ENCODE peak calls at places on chromosomes 11 and 22, in seven cellular contexts. One of them, this sample, is unnamed.

GRCh38 chr11:78318733-78319132 is 98.9 kb downstream of the GAB2 start:
- DNase-seq in left lung: no peak
- DNase-seq in left ventricle myocardium inferior: no peak
- DNase-seq in colonic mucosa: no peak
- DNase-seq in SK-N-SH: peak; percentile 60
- DNase-seq in fibroblast of lung: no peak
- DNase-seq in Jurkat, Clone E6-1: no peak
- DNase-seq in this sample: no peak

GRCh38 chr11:70942593-70942992 is 309.8 kb downstream of the SHANK2 start:
- DNase-seq in left lung: no peak
- DNase-seq in left ventricle myocardium inferior: no peak
- DNase-seq in colonic mucosa: no peak
- DNase-seq in SK-N-SH: no peak
- DNase-seq in fibroblast of lung: peak; percentile 2
- DNase-seq in Jurkat, Clone E6-1: peak; percentile 6
- DNase-seq in this sample: no peak

GRCh38 chr22:48404004-48404403 is 1423.7 kb downstream of the BRD1 start:
- DNase-seq in left lung: no peak
- DNase-seq in left ventricle myocardium inferior: no peak
- DNase-seq in colonic mucosa: no peak
- DNase-seq in SK-N-SH: no peak
- DNase-seq in fibroblast of lung: no peak
- DNase-seq in Jurkat, Clone E6-1: no peak
- DNase-seq in this sample: no peak

GRCh38 chr11:87369888-87370287 is 332.2 kb downstream of the TMEM135 start:
- DNase-seq in left lung: no peak
- DNase-seq in left ventricle myocardium inferior: no peak
- DNase-seq in colonic mucosa: no peak
- DNase-seq in SK-N-SH: no peak
- DNase-seq in fibroblast of lung: no peak
- DNase-seq in Jurkat, Clone E6-1: no peak
- DNase-seq in this sample: no peak

GRCh38 chr22:29702931-29703594 is 16.7 kb upstream of the CABP7 start:
- DNase-seq in left lung: peak; percentile 85
- DNase-seq in left ventricle myocardium inferior: peak; percentile 33
- DNase-seq in colonic mucosa: no peak
- DNase-seq in SK-N-SH: peak; percentile 20
- DNase-seq in fibroblast of lung: no peak
- DNase-seq in Jurkat, Clone E6-1: no peak
- DNase-seq in this sample: no peak

GRCh38 chr22:39690901-39691620 is 120.5 kb downstream of the CACNA1I start:
- DNase-seq in left lung: peak; percentile 65
- DNase-seq in left ventricle myocardium inferior: no peak
- DNase-seq in colonic mucosa: no peak
- DNase-seq in SK-N-SH: peak; percentile 83
- DNase-seq in fibroblast of lung: no peak
- DNase-seq in Jurkat, Clone E6-1: no peak
- DNase-seq in this sample: no peak

GRCh38 chr11:97325693-97326092 is 935.9 kb downstream of the JRKL start:
- DNase-seq in left lung: no peak
- DNase-seq in left ventricle myocardium inferior: no peak
- DNase-seq in colonic mucosa: no peak
- DNase-seq in SK-N-SH: no peak
- DNase-seq in fibroblast of lung: no peak
- DNase-seq in Jurkat, Clone E6-1: no peak
- DNase-seq in this sample: no peak

GRCh38 chr22:49971232-49972162 is 10.9 kb downstream of the PIM3 start:
- DNase-seq in left lung: peak; percentile 98
- DNase-seq in left ventricle myocardium inferior: peak; percentile 87
- DNase-seq in colonic mucosa: peak; percentile 87
- DNase-seq in SK-N-SH: peak; percentile 71
- DNase-seq in fibroblast of lung: peak; percentile 72
- DNase-seq in Jurkat, Clone E6-1: no peak
- DNase-seq in this sample: no peak

GRCh38 chr11:25214535-25215176 is 717.8 kb downstream of the LUZP2 start:
- DNase-seq in left lung: no peak
- DNase-seq in left ventricle myocardium inferior: no peak
- DNase-seq in colonic mucosa: no peak
- DNase-seq in SK-N-SH: no peak
- DNase-seq in fibroblast of lung: no peak
- DNase-seq in Jurkat, Clone E6-1: no peak
- DNase-seq in this sample: no peak

GRCh38 chr22:42443240-42444059 is 11.2 kb upstream of the NFAM1 start:
- DNase-seq in left lung: no peak
- DNase-seq in left ventricle myocardium inferior: no peak
- DNase-seq in colonic mucosa: no peak
- DNase-seq in SK-N-SH: no peak
- DNase-seq in fibroblast of lung: no peak
- DNase-seq in Jurkat, Clone E6-1: peak; percentile 21
- DNase-seq in this sample: no peak

GRCh38 chr11:39374963-39375698 is 2084.3 kb downstream of the LRRC4C start:
- DNase-seq in left lung: no peak
- DNase-seq in left ventricle myocardium inferior: no peak
- DNase-seq in colonic mucosa: no peak
- DNase-seq in SK-N-SH: peak; percentile 20
- DNase-seq in fibroblast of lung: peak; percentile 27
- DNase-seq in Jurkat, Clone E6-1: peak; percentile 54
- DNase-seq in this sample: no peak

GRCh38 chr22:37501610-37502341 is 15.6 kb upstream of the MFNG start:
- DNase-seq in left lung: no peak
- DNase-seq in left ventricle myocardium inferior: peak; percentile 67
- DNase-seq in colonic mucosa: peak; percentile 95
- DNase-seq in SK-N-SH: no peak
- DNase-seq in fibroblast of lung: peak; percentile 92
- DNase-seq in Jurkat, Clone E6-1: no peak
- DNase-seq in this sample: peak; percentile 51

GRCh38 chr11:128512478-128513127 is 74.8 kb downstream of the ETS1 start:
- DNase-seq in left lung: no peak
- DNase-seq in left ventricle myocardium inferior: no peak
- DNase-seq in colonic mucosa: no peak
- DNase-seq in SK-N-SH: no peak
- DNase-seq in fibroblast of lung: no peak
- DNase-seq in Jurkat, Clone E6-1: no peak
- DNase-seq in this sample: no peak
- H3K4me3 ChIP-seq in left lung: no peak overlapping the region
- H3K4me3 ChIP-seq in left ventricle myocardium inferior: peak overlapping the region; percentile 31
- H3K4me3 ChIP-seq in colonic mucosa: no peak overlapping the region
- H3K4me3 ChIP-seq in SK-N-SH: no peak overlapping the region
- H3K4me3 ChIP-seq in fibroblast of lung: no peak overlapping the region
- H3K4me3 ChIP-seq in Jurkat, Clone E6-1: peak overlapping the region; percentile 30
- H3K4me3 ChIP-seq in this sample: no peak overlapping the region

GRCh38 chr22:20439556-20439927 is 1.9 kb upstream of the SCARF2 start:
- DNase-seq in left lung: no peak
- DNase-seq in left ventricle myocardium inferior: no peak
- DNase-seq in colonic mucosa: no peak
- DNase-seq in SK-N-SH: no peak
- DNase-seq in fibroblast of lung: no peak
- DNase-seq in Jurkat, Clone E6-1: no peak
- DNase-seq in this sample: no peak

GRCh38 chr22:20438066-20438677 is 547 bp upstream of the SCARF2 start:
- DNase-seq in left lung: no peak
- DNase-seq in left ventricle myocardium inferior: no peak
- DNase-seq in colonic mucosa: no peak
- DNase-seq in SK-N-SH: no peak
- DNase-seq in fibroblast of lung: peak; percentile 46
- DNase-seq in Jurkat, Clone E6-1: no peak
- DNase-seq in this sample: no peak

GRCh38 chr22:20439928-20440575 is 2.4 kb upstream of the SCARF2 start:
- DNase-seq in left lung: peak; percentile 45
- DNase-seq in left ventricle myocardium inferior: no peak
- DNase-seq in colonic mucosa: no peak
- DNase-seq in SK-N-SH: no peak
- DNase-seq in fibroblast of lung: no peak
- DNase-seq in Jurkat, Clone E6-1: no peak
- DNase-seq in this sample: no peak

GRCh38 chr22:20437253-20438065 is at the start of gene SCARF2:
- DNase-seq in left lung: no peak
- DNase-seq in left ventricle myocardium inferior: peak; percentile 71
- DNase-seq in colonic mucosa: no peak
- DNase-seq in SK-N-SH: peak; percentile 98
- DNase-seq in fibroblast of lung: peak; percentile 57
- DNase-seq in Jurkat, Clone E6-1: no peak
- DNase-seq in this sample: no peak

DNA sequence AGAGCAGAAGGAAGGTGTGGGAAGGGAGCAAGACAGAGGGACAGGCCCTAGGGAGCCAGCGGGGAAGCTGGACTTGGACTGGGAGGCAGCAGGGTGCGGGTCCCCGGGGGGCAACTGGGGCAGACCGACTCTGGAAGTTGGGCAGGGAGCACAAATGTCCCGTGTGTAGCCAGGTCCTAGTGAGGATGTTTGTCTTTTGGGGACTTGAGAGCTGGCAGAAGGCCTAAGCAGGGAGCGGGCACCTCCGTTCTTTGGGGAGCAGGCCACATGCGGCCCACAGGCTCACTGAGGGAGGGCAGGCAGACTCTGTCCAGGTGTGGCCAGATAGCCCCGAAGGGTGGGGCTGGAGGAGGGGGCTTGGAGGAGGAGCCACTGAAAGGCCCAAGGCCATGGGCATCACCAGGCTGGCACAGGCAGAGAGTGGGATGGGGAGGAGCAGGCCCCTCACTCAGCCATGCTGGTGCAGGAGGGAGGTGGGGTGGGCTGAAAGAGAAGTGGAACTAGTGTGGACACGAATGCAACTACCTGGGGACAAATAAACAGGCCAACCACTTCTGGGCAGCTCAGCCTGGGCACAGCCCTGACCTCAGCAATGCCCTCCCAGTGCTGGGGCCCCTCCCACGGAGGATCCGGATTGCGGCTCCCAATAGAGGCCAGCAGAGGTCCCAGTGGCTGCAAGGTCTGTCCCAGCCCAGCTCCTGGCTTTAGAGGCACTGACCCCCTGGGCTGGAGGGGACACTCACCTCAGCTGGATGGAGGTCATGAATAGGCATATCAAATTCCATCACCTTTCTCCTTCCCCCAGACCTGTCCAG is 1.3 kb upstream of the SCARF2 start:
- DNase-seq in left lung: peak; percentile 50
- DNase-seq in left ventricle myocardium inferior: no peak
- DNase-seq in colonic mucosa: no peak
- DNase-seq in SK-N-SH: peak; percentile 76
- DNase-seq in fibroblast of lung: no peak
- DNase-seq in Jurkat, Clone E6-1: no peak
- DNase-seq in this sample: no peak
- H3K4me3 ChIP-seq in left lung: peak overlapping the region; percentile 36
- H3K4me3 ChIP-seq in left ventricle myocardium inferior: peak overlapping the region; percentile 81
- H3K4me3 ChIP-seq in colonic mucosa: no peak overlapping the region
- H3K4me3 ChIP-seq in SK-N-SH: peak overlapping the region; percentile 94
- H3K4me3 ChIP-seq in fibroblast of lung: peak overlapping the region; percentile 52
- H3K4me3 ChIP-seq in Jurkat, Clone E6-1: no peak overlapping the region
- H3K4me3 ChIP-seq in this sample: peak overlapping the region; percentile 91

DNA sequence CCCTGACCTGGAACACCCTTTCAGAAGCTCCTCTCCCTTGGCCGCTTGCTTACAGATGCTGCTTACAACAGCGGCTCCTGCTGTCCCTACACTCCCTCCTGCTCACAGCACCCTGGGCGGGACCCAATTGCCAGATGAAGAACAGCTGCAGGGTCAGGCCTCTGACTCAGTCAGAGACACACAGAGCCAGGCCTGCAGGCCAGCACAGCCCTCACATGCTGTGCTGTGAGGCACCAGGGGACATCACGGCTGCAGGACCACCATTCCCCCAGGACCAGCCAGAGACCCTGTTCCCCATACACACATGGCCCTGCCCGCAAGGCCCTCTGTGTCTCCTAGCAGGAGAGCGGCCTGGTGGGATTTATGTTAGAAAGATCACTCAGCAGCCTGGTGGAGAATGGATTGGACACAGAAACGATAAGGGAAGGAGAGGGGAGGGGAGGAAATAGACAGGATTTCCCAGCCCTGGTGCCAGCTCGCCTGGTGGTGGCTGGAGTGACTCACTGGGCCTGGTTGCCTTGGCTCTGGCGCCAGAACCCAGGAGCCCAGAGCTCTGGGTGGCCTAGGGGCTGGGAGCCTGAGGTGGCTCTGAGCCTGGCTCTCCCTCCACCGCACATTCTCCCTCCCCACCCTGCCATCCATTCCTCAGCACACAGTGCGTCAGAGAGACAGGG is 6.7 kb downstream of the CAPN5 start:
- DNase-seq in left lung: peak; percentile 78
- DNase-seq in left ventricle myocardium inferior: peak; percentile 83
- DNase-seq in colonic mucosa: peak; percentile 94
- DNase-seq in SK-N-SH: peak; percentile 89
- DNase-seq in fibroblast of lung: peak; percentile 97
- DNase-seq in Jurkat, Clone E6-1: no peak
- DNase-seq in this sample: peak; percentile 79
- H3K4me3 ChIP-seq in left lung: no peak overlapping the region
- H3K4me3 ChIP-seq in left ventricle myocardium inferior: no peak overlapping the region
- H3K4me3 ChIP-seq in colonic mucosa: no peak overlapping the region
- H3K4me3 ChIP-seq in SK-N-SH: no peak overlapping the region
- H3K4me3 ChIP-seq in fibroblast of lung: no peak overlapping the region
- H3K4me3 ChIP-seq in Jurkat, Clone E6-1: no peak overlapping the region
- H3K4me3 ChIP-seq in this sample: no peak overlapping the region

GRCh38 chr22:33047744-33048143 is 10.4 kb downstream of the SYN3 start:
- DNase-seq in left lung: no peak
- DNase-seq in left ventricle myocardium inferior: no peak
- DNase-seq in colonic mucosa: no peak
- DNase-seq in SK-N-SH: no peak
- DNase-seq in fibroblast of lung: no peak
- DNase-seq in Jurkat, Clone E6-1: no peak
- DNase-seq in this sample: no peak

GRCh38 chr22:33049125-33049729 is 9.0 kb downstream of the SYN3 start:
- DNase-seq in left lung: no peak
- DNase-seq in left ventricle myocardium inferior: peak; percentile 70
- DNase-seq in colonic mucosa: peak; percentile 65
- DNase-seq in SK-N-SH: peak; percentile 78
- DNase-seq in fibroblast of lung: peak; percentile 77
- DNase-seq in Jurkat, Clone E6-1: peak; percentile 65
- DNase-seq in this sample: peak; percentile 34

GRCh38 chr22:33051960-33052839 is 6.0 kb downstream of the SYN3 start:
- DNase-seq in left lung: no peak
- DNase-seq in left ventricle myocardium inferior: no peak
- DNase-seq in colonic mucosa: no peak
- DNase-seq in SK-N-SH: peak; percentile 33
- DNase-seq in fibroblast of lung: no peak
- DNase-seq in Jurkat, Clone E6-1: no peak
- DNase-seq in this sample: no peak

GRCh38 chr22:33053323-33053722 is 4.9 kb downstream of the SYN3 start:
- DNase-seq in left lung: no peak
- DNase-seq in left ventricle myocardium inferior: no peak
- DNase-seq in colonic mucosa: no peak
- DNase-seq in SK-N-SH: no peak
- DNase-seq in fibroblast of lung: no peak
- DNase-seq in Jurkat, Clone E6-1: no peak
- DNase-seq in this sample: no peak

GRCh38 chr22:33050614-33051230 is 7.5 kb downstream of the SYN3 start:
- DNase-seq in left lung: no peak
- DNase-seq in left ventricle myocardium inferior: no peak
- DNase-seq in colonic mucosa: no peak
- DNase-seq in SK-N-SH: no peak
- DNase-seq in fibroblast of lung: no peak
- DNase-seq in Jurkat, Clone E6-1: no peak
- DNase-seq in this sample: no peak
- H3K4me3 ChIP-seq in left lung: no peak overlapping the region
- H3K4me3 ChIP-seq in left ventricle myocardium inferior: no peak overlapping the region
- H3K4me3 ChIP-seq in colonic mucosa: no peak overlapping the region
- H3K4me3 ChIP-seq in SK-N-SH: no peak overlapping the region
- H3K4me3 ChIP-seq in fibroblast of lung: no peak overlapping the region
- H3K4me3 ChIP-seq in Jurkat, Clone E6-1: no peak overlapping the region
- H3K4me3 ChIP-seq in this sample: no peak overlapping the region

GRCh38 chr11:68002575-68002942 is 1.3 kb downstream of the UNC93B1 start:
- DNase-seq in left lung: peak; percentile 85
- DNase-seq in left ventricle myocardium inferior: no peak
- DNase-seq in colonic mucosa: no peak
- DNase-seq in SK-N-SH: no peak
- DNase-seq in fibroblast of lung: no peak
- DNase-seq in Jurkat, Clone E6-1: no peak
- DNase-seq in this sample: no peak
- H3K4me3 ChIP-seq in left lung: no peak overlapping the region
- H3K4me3 ChIP-seq in left ventricle myocardium inferior: peak overlapping the region; percentile 82
- H3K4me3 ChIP-seq in colonic mucosa: peak overlapping the region; percentile 76
- H3K4me3 ChIP-seq in SK-N-SH: no peak overlapping the region
- H3K4me3 ChIP-seq in fibroblast of lung: no peak overlapping the region
- H3K4me3 ChIP-seq in Jurkat, Clone E6-1: no peak overlapping the region
- H3K4me3 ChIP-seq in this sample: no peak overlapping the region